ENCODE peak calls at places on chromosomes 6 and 20, in ten cellular contexts. Z is suprapubic skin, A is pancreas, W is tibial artery, M is fibroblast of lung, X is BE2C, N is heart right ventricle, V is SK-N-SH, E is heart left ventricle, F is gastrocnemius medialis. P is an unnamed sample.
A peak's percentile ranks its signal among the peaks of the same experiment; 100 is the strongest.

GRCh38 chr6:43817192-43817591 is 47.2 kb downstream of the VEGFA start:
- DNase-seq in W (no peak), V (no peak), X (peak; percentile 72), A (peak; percentile 69), E (peak; percentile 75), Z (no peak), N (peak; percentile 52), M (peak; percentile 30), F (peak; percentile 80), P (no peak)

GRCh38 chr6:30610065-30610464 is 7.0 kb downstream of the PPP1R10 start:
- DNase-seq in X (no peak), Z (no peak), V (no peak), A (no peak), N (no peak), E (no peak), F (no peak), W (no peak), M (no peak), P (no peak)

GRCh38 chr6:139546117-139546495 is 171.7 kb upstream of the CITED2 start:
- DNase-seq in N (no peak), V (no peak), Z (no peak), W (no peak), A (no peak), X (no peak), E (no peak), M (no peak), F (no peak), P (no peak)

GRCh38 chr6:170147832-170148708 is 142.8 kb downstream of the DLL1 start:
- DNase-seq in M (no peak), V (no peak), Z (peak; percentile 75), N (no peak), A (peak; percentile 54), X (peak; percentile 19), W (no peak), F (no peak), E (peak; percentile 24), P (no peak)

GRCh38 chr20:15359056-15359455 is 1021.6 kb upstream of the FLRT3 start:
- DNase-seq in X (no peak), F (no peak), A (no peak), Z (no peak), W (no peak), M (no peak), V (no peak), E (no peak), N (no peak), P (no peak)

GRCh38 chr20:63881451-63882226 is 13.3 kb upstream of the DNAJC5 start:
- DNase-seq in M (no peak), F (no peak), V (no peak), E (no peak), X (no peak), N (no peak), Z (no peak), W (no peak), A (no peak), P (no peak)

GRCh38 chr6:109456283-109456583 is 661 bp upstream of the MICAL1 start:
- DNase-seq in Z (no peak), W (no peak), F (no peak), A (peak; percentile 82), V (no peak), X (no peak), M (no peak), E (no peak), N (no peak), P (no peak)

GRCh38 chr20:18133962-18134361 is 3.7 kb upstream of the KAT14 start:
- DNase-seq in F (no peak), A (no peak), V (no peak), X (no peak), W (no peak), Z (no peak), M (no peak), E (no peak), N (no peak), P (peak; percentile 62)

GRCh38 chr6:158049055-158050028 is 67.7 kb downstream of the SYNJ2 start:
- DNase-seq in N (no peak), V (peak; percentile 54), F (no peak), M (no peak), A (peak; percentile 47), W (no peak), Z (no peak), X (peak; percentile 57), E (no peak), P (no peak)

GRCh38 chr6:161922631-161923119 is 648.8 kb upstream of the AGPAT4 start:
- DNase-seq in W (no peak), N (peak; percentile 34), V (peak; percentile 69), Z (no peak), M (peak; percentile 87), A (peak; percentile 81), F (peak; percentile 50), E (peak; percentile 59), X (peak; percentile 77), P (peak; percentile 22)

GRCh38 chr6:113178349-113178748 is 678.8 kb upstream of the MARCKS start:
- DNase-seq in M (peak; percentile 28), W (no peak), Z (no peak), A (no peak), F (no peak), N (no peak), V (no peak), X (no peak), E (no peak), P (no peak)

GRCh38 chr6:98716341-98716740 is 118.0 kb upstream of the POU3F2 start:
- DNase-seq in V (no peak), E (no peak), F (no peak), M (no peak), W (no peak), A (no peak), Z (no peak), X (no peak), N (no peak), P (no peak)

GRCh38 chr20:57785720-57786119 is 75.9 kb upstream of the PMEPA1 start:
- DNase-seq in Z (peak; percentile 37), E (no peak), M (no peak), A (no peak), V (no peak), W (no peak), N (no peak), F (no peak), X (no peak), P (no peak)

GRCh38 chr6:148263010-148263409 is 79.6 kb upstream of the SASH1 start:
- DNase-seq in M (no peak), W (no peak), V (no peak), X (no peak), N (no peak), Z (no peak), E (no peak), A (no peak), F (no peak), P (peak; percentile 77)

GRCh38 chr20:25197173-25197869 is 1.8 kb downstream of the ENTPD6 start:
- DNase-seq in X (no peak), E (no peak), W (no peak), M (no peak), F (no peak), N (no peak), Z (no peak), V (no peak), A (no peak), P (no peak)
- TF ChIP-seq CTCF in X (no peak), E (no peak), W (no peak), M (no peak), F (no peak), N (no peak), Z (no peak), V (no peak), A (no peak), P (no peak)

DNA sequence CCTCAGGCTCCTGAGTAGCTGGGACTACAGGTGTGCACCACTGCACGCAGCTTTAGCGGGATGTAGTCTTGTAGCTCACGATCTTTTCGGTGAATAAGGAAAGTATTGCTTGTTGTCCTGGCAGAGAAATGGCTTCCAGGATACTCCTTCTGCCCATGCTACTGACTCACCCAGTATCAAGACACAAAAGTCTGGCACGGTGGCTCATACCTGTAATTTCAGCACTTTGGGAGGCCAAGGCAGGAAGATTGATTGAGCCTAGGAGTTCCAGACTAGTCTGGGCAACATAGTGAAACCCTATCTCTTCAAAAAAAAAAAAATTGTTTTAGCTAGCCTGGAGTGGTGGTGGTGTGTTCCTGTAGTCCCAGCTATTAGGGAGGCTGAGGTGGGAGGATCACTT is 40.9 kb upstream of the B4GALT5 start:
- DNase-seq in E (no peak), M (no peak), N (no peak), W (no peak), V (no peak), Z (no peak), F (peak; percentile 66), X (no peak), A (no peak), P (no peak)
- H3K36me3 ChIP-seq in E (no peaks in the 10 kb centered on the region), M (no peaks in the 10 kb centered on the region), N (no peaks in the 10 kb centered on the region), W (no peaks in the 10 kb centered on the region), V (no peaks in the 10 kb centered on the region), Z (no peaks in the 10 kb centered on the region), F (no peaks in the 10 kb centered on the region), X (no peaks in the 10 kb centered on the region), A (no peaks in the 10 kb centered on the region), P (no peaks in the 10 kb centered on the region)

GRCh38 chr6:157021267-157022021 is 244.3 kb downstream of the ARID1B start:
- DNase-seq in N (peak; percentile 92), A (peak; percentile 93), W (peak; percentile 94), E (peak; percentile 93), X (peak; percentile 90), M (peak; percentile 90), V (peak; percentile 94), F (peak; percentile 91), Z (peak; percentile 94), P (peak; percentile 85)
- TF ChIP-seq CTCF in N (peak; percentile 29), A (no peak), W (peak; percentile 40), E (peak; percentile 48), X (peak; percentile 17), M (peak; percentile 47), V (peak; percentile 43), F (peak; percentile 41), Z (no peak), P (peak; percentile 41)

GRCh38 chr20:47241345-47241781 is 115.1 kb downstream of the ZMYND8 start:
- DNase-seq in N (no peak), X (no peak), F (no peak), W (no peak), Z (no peak), A (no peak), M (peak; percentile 99), V (no peak), E (peak; percentile 31), P (no peak)
- H3K36me3 ChIP-seq in N (peaks cover 59% of the 10 kb centered on the region), X (peaks cover 86% of the 10 kb centered on the region), F (no peaks in the 10 kb centered on the region), W (peaks cover 61% of the 10 kb centered on the region), Z (peaks cover 77% of the 10 kb centered on the region), A (no peaks in the 10 kb centered on the region), M (peaks cover 5% of the 10 kb centered on the region), V (peaks cover 56% of the 10 kb centered on the region), E (peaks cover 69% of the 10 kb centered on the region), P (peaks cover 18% of the 10 kb centered on the region)

P was measured in thyroid gland.